ENCODE peak calls at places on chromosomes 3 and 15, in seven cellular contexts. Y is activated T-cell treated with anti-CD3 and anti-CD28 coated beads, Interleukin-2, amount 50 U/mL, for 4 hours; R is neural crest cell; M is ELR; P is CD8-positive, alpha-beta memory T cell; X is heart left ventricle; H is NT2/D1. T is an unnamed sample.

GRCh38 chr3:94150113-94150512 is 87.3 kb downstream of the NSUN3 start:
- DNase-seq in Y (no peak), R (no peak), M (no peak), P (no peak), X (no peak), H (no peak), T (no peak)

GRCh38 chr3:184808021-184808420 is 3.9 kb upstream of the VPS8 start:
- DNase-seq in Y (no peak), R (peak), M (peak), P (no peak), X (no peak), H (peak), T (no peak)

GRCh38 chr15:67776600-67776999 is 48.7 kb upstream of the SKOR1 start:
- DNase-seq in Y (no peak), R (no peak), M (peak), P (no peak), X (no peak), H (no peak), T (peak)

GRCh38 chr15:69394556-69395282 is 19.4 kb upstream of the KIF23 start:
- DNase-seq in Y (peak), R (peak), M (peak), P (peak), X (peak), H (peak), T (peak)

GRCh38 chr3:126558336-126559071 is at the start of gene C3orf22:
- DNase-seq in Y (no peak), R (no peak), M (no peak), P (peak), X (peak), H (no peak), T (no peak)

GRCh38 chr15:98952381-98952803 is 55.2 kb downstream of the PGPEP1L start:
- DNase-seq in Y (no peak), R (no peak), M (no peak), P (no peak), X (no peak), H (no peak), T (no peak)

GRCh38 chr15:93019971-93020370 is 69.0 kb downstream of the RGMA start:
- DNase-seq in Y (no peak), R (no peak), M (no peak), P (no peak), X (no peak), H (no peak), T (no peak)

GRCh38 chr15:89399390-89400120 is 64.9 kb upstream of the POLG start:
- DNase-seq in Y (no peak), R (peak), M (peak), P (peak), X (no peak), H (no peak), T (peak)

T was measured in NCI-H226.